ENCODE peak calls at places on chromosomes 12 and 14, in six cellular contexts. Q is ecto neural progenitor cell; C is NCI-H748 treated with DMSO at 0.1 percent for 48 hours; R is fibroblast of pulmonary artery; D is DMS153; F is stimulated activated CD4-positive, alpha-beta T cell treated with anti-CD3 and anti-CD28 coated beads, Interleukin-1b, Interleukin-23, amount 100 ng/mL, for 48 hours. V is an unnamed sample.

GRCh38 chr12:23025372-23026021 is 400.5 kb downstream of the ETNK1 start:
- DNase-seq in Q (no peak), C (no peak), R (no peak), D (no peak), F (no peak), V (no peak)

GRCh38 chr12:3381059-3382047 is 109.7 kb upstream of the PRMT8 start:
- DNase-seq in Q (no peak), C (no peak), R (no peak), D (no peak), F (no peak), V (no peak)

GRCh38 chr12:4829161-4829792 is 80.4 kb upstream of the KCNA1 start:
- DNase-seq in Q (no peak), C (no peak), R (no peak), D (no peak), F (no peak), V (no peak)

GRCh38 chr14:99029916-99030305 is 242.1 kb downstream of the BCL11B start:
- DNase-seq in Q (no peak), C (no peak), R (no peak), D (no peak), F (no peak), V (no peak)

GRCh38 chr12:97948591-97948990 is 486.0 kb downstream of the RMST start:
- DNase-seq in Q (no peak), C (no peak), R (no peak), D (no peak), F (no peak), V (no peak)

GRCh38 chr12:119158004-119158776 is 20.5 kb upstream of the HSPB8 start:
- DNase-seq in Q (no peak), C (no peak), R (no peak), D (no peak), F (no peak), V (no peak)

GRCh38 chr12:5965950-5966383 is 20.9 kb upstream of the ANO2 start:
- DNase-seq in Q (peak), C (peak), R (peak), D (no peak), F (peak), V (peak)

GRCh38 chr12:110077769-110078168 is 29.4 kb upstream of the C12orf76 start:
- DNase-seq in Q (no peak), C (no peak), R (no peak), D (no peak), F (no peak), V (no peak)

GRCh38 chr12:115440438-115440837 is 756.5 kb upstream of the TBX3 start:
- DNase-seq in Q (peak), C (no peak), R (peak), D (peak), F (no peak), V (peak)

GRCh38 chr14:68598621-68599447 is 194.0 kb downstream of the ZFP36L1 start:
- DNase-seq in Q (no peak), C (no peak), R (peak), D (no peak), F (no peak), V (no peak)

GRCh38 chr12:113805201-113805600 is 160.9 kb downstream of the RBM19 start:
- DNase-seq in Q (no peak), C (no peak), R (no peak), D (no peak), F (no peak), V (no peak)

GRCh38 chr14:23551266-23552028 is at the start of gene ZFHX2:
- DNase-seq in Q (peak), C (peak), R (peak), D (peak), F (peak), V (peak)

GRCh38 chr12:93624595-93625294 is 52.3 kb downstream of the SOCS2 start:
- DNase-seq in Q (no peak), C (no peak), R (peak), D (no peak), F (no peak), V (no peak)

GRCh38 chr14:53167602-53168328 is 14.6 kb upstream of the DDHD1 start:
- DNase-seq in Q (no peak), C (no peak), R (peak), D (no peak), F (no peak), V (no peak)

GRCh38 chr14:100440207-100440631 is 117.1 kb downstream of the SLC25A47 start:
- DNase-seq in Q (peak), C (peak), R (peak), D (peak), F (peak), V (peak)

GRCh38 chr14:76708028-76708427 is 53.2 kb upstream of the VASH1 start:
- DNase-seq in Q (no peak), C (no peak), R (peak), D (no peak), F (no peak), V (no peak)

GRCh38 chr12:130161261-130162231 is 718 bp upstream of the FZD10 start:
- DNase-seq in Q (peak), C (no peak), R (no peak), D (no peak), F (no peak), V (peak)

GRCh38 chr14:92407395-92407794 is 84.4 kb downstream of the SLC24A4 start:
- DNase-seq in Q (no peak), C (no peak), R (no peak), D (no peak), F (no peak), V (no peak)

GRCh38 chr12:52007158-52007921 is 594 bp downstream of the TAMALIN start:
- DNase-seq in Q (no peak), C (no peak), R (peak), D (no peak), F (peak), V (no peak)

GRCh38 chr12:15590180-15590826 is 198.9 kb downstream of the EPS8 start:
- DNase-seq in Q (peak), C (peak), R (peak), D (peak), F (peak), V (peak)

GRCh38 chr12:115998789-115999478 is 278.6 kb downstream of the MED13L start:
- DNase-seq in Q (no peak), C (no peak), R (no peak), D (no peak), F (no peak), V (no peak)

GRCh38 chr12:43060738-43061137 is 471.2 kb upstream of the PRICKLE1 start:
- DNase-seq in Q (no peak), C (no peak), R (no peak), D (no peak), F (no peak), V (no peak)

GRCh38 chr14:57371013-57371412 is 19.4 kb upstream of the NAA30 start:
- DNase-seq in Q (no peak), C (no peak), R (no peak), D (no peak), F (no peak), V (no peak)

GRCh38 chr14:28143340-28143739 is 623.2 kb upstream of the FOXG1 start:
- DNase-seq in Q (no peak), C (no peak), R (no peak), D (no peak), F (no peak), V (no peak)

GRCh38 chr14:61365667-61366194 is 44.4 kb downstream of the PRKCH start:
- DNase-seq in Q (no peak), C (no peak), R (peak), D (no peak), F (no peak), V (no peak)

GRCh38 chr12:91889059-91889458 is 256.6 kb downstream of the BTG1 start:
- DNase-seq in Q (no peak), C (no peak), R (no peak), D (no peak), F (no peak), V (no peak)

GRCh38 chr12:26761775-26762174 is 71.2 kb downstream of the ITPR2 start:
- DNase-seq in Q (no peak), C (no peak), R (no peak), D (no peak), F (no peak), V (no peak)

GRCh38 chr14:53441789-53442188 is 288.7 kb upstream of the DDHD1 start:
- DNase-seq in Q (no peak), C (no peak), R (no peak), D (no peak), F (no peak), V (no peak)